ENCODE peak calls at places on chromosomes 12 and 14, in five cellular contexts. Q is endodermal cell; Z is transverse colon; G is astrocyte; F is CD4-positive, alpha-beta T cell. R is an unnamed sample.

GRCh38 chr12:114666746-114667668 is 17.0 kb downstream of the TBX3 start:
- DNase-seq in Q (peak; percentile 84), Z (no peak), G (no peak), F (no peak), R (peak; percentile 77)

GRCh38 chr12:2844786-2845185 is 10.0 kb upstream of the NRIP2 start:
- DNase-seq in Q (no peak), Z (no peak), G (peak; percentile 60), F (no peak), R (no peak)

GRCh38 chr14:100439781-100440180 is 116.6 kb downstream of the SLC25A47 start:
- DNase-seq in Q (peak; percentile 43), Z (peak; percentile 75), G (peak; percentile 69), F (no peak), R (no peak)

GRCh38 chr12:39605996-39606395 is 13.6 kb downstream of the ABCD2 start:
- DNase-seq in Q (no peak), Z (no peak), G (peak; percentile 78), F (no peak), R (no peak)

GRCh38 chr12:112973016-112973711 is 5.2 kb upstream of the OAS2 start:
- DNase-seq in Q (no peak), Z (no peak), G (no peak), F (no peak), R (no peak)

GRCh38 chr14:84410344-84410743 is 1119.6 kb upstream of the FLRT2 start:
- DNase-seq in Q (no peak), Z (no peak), G (no peak), F (no peak), R (no peak)

GRCh38 chr14:46322076-46322475 is 329.5 kb downstream of the RPL10L start:
- DNase-seq in Q (peak; percentile 59), Z (no peak), G (no peak), F (no peak), R (no peak)

GRCh38 chr12:52369809-52370208 is 2.5 kb upstream of the KRT85 start:
- DNase-seq in Q (no peak), Z (no peak), G (no peak), F (no peak), R (no peak)

GRCh38 chr14:79018846-79019245 is 848.7 kb downstream of the NRXN3 start:
- DNase-seq in Q (no peak), Z (no peak), G (peak; percentile 83), F (no peak), R (peak; percentile 57)

GRCh38 chr14:61561657-61562276 is 133.5 kb upstream of the HIF1A start:
- DNase-seq in Q (peak; percentile 69), Z (peak; percentile 79), G (peak; percentile 100), F (no peak), R (peak; percentile 94)

GRCh38 chr14:74886001-74886400 is 4.3 kb downstream of the DLST start:
- DNase-seq in Q (peak; percentile 75), Z (no peak), G (peak; percentile 93), F (no peak), R (peak; percentile 95)

GRCh38 chr12:94650143-94651056 is at the start of gene TMCC3:
- DNase-seq in Q (peak; percentile 81), Z (peak; percentile 69), G (no peak), F (no peak), R (no peak)

GRCh38 chr14:60926002-60926401 is 54.9 kb downstream of the TRMT5 start:
- DNase-seq in Q (no peak), Z (no peak), G (no peak), F (no peak), R (no peak)

GRCh38 chr12:43277630-43278267 is 274.3 kb downstream of the ADAMTS20 start:
- DNase-seq in Q (no peak), Z (no peak), G (peak; percentile 82), F (no peak), R (no peak)

GRCh38 chr12:53174881-53175491 is 5.5 kb upstream of the ZNF740 start:
- DNase-seq in Q (peak; percentile 95), Z (no peak), G (peak; percentile 6), F (no peak), R (peak; percentile 48)

GRCh38 chr14:32354716-32355115 is 25.6 kb downstream of the AKAP6 start:
- DNase-seq in Q (no peak), Z (no peak), G (no peak), F (no peak), R (no peak)

GRCh38 chr12:52181757-52182156 is 10.1 kb downstream of the KRT80 start:
- DNase-seq in Q (peak; percentile 90), Z (no peak), G (peak; percentile 85), F (no peak), R (peak; percentile 68)

GRCh38 chr12:28367993-28368392 is 177.7 kb downstream of the CCDC91 start:
- DNase-seq in Q (no peak), Z (no peak), G (no peak), F (no peak), R (no peak)

GRCh38 chr14:87175175-87175574 is 817.8 kb downstream of the GALC start:
- DNase-seq in Q (no peak), Z (no peak), G (no peak), F (no peak), R (no peak)

GRCh38 chr12:84272324-84272723 is 640.3 kb downstream of the SLC6A15 start:
- DNase-seq in Q (no peak), Z (no peak), G (no peak), F (no peak), R (no peak)

GRCh38 chr12:13000935-13001724 is 1.1 kb upstream of the HEBP1 start:
- DNase-seq in Q (peak; percentile 91), Z (peak; percentile 46), G (peak; percentile 29), F (no peak), R (no peak)

GRCh38 chr12:48032597-48032996 is 28.3 kb upstream of the COL2A1 start:
- DNase-seq in Q (no peak), Z (no peak), G (no peak), F (no peak), R (no peak)

GRCh38 chr14:102227184-102227964 is 77.6 kb downstream of the MOK start:
- DNase-seq in Q (peak; percentile 45), Z (no peak), G (no peak), F (no peak), R (no peak)

GRCh38 chr14:98859301-98859700 is 412.7 kb downstream of the BCL11B start:
- DNase-seq in Q (no peak), Z (no peak), G (no peak), F (no peak), R (no peak)

DNA sequence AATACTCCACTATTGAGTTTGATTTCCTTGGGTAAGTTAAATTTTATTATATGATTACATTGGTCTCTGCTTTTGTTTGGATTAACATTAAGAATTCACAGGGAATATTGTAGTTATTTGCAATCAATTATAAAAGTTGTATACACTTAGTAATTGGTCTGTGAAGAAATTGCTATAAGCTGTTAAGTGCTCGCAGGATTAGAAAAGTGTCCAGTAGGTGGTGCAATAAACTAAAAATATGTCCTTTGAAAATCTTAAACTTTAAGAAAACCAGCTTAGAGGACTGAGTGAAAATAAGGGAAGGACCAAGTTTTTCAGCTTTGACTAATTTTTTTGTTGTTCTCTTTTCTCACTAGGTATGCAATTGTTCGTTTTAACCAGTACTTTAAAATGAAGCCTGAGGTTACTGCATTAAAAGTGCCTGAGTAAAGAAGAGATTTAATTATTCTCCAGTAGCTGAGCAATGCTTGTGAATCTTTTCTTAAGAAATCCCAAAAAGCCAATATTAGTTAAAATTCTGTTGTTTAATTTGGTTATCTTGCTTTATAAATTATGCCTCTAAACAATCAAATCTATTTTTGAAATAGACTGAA is 59.7 kb downstream of the ETNK1 start:
- DNase-seq in Q (no peak), Z (no peak), G (peak; percentile 33), F (no peak), R (peak; percentile 50)
- TF ChIP-seq CTCF in Q (peak; percentile 98), Z (peak; percentile 54), G (peak; percentile 69), F (peak; percentile 74), R (peak; percentile 86)

GRCh38 chr14:105169776-105170655 is 1.4 kb upstream of the JAG2 start:
- DNase-seq in Q (no peak), Z (no peak), G (no peak), F (no peak), R (no peak)

GRCh38 chr14:105168093-105168420 is 519 bp downstream of the JAG2 start:
- DNase-seq in Q (no peak), Z (no peak), G (no peak), F (no peak), R (no peak)

GRCh38 chr14:105168496-105168978 is at the start of gene JAG2:
- DNase-seq in Q (peak; percentile 88), Z (peak; percentile 57), G (peak; percentile 19), F (no peak), R (no peak)

GRCh38 chr14:105167303-105168092 is 1.1 kb downstream of the JAG2 start:
- DNase-seq in Q (peak; percentile 73), Z (peak; percentile 26), G (no peak), F (no peak), R (no peak)

GRCh38 chr14:105168979-105169507 is 467 bp upstream of the JAG2 start:
- DNase-seq in Q (peak; percentile 90), Z (no peak), G (no peak), F (no peak), R (no peak)
- TF ChIP-seq CTCF in Q (peak; percentile 88), Z (no peak), G (no peak), F (peak; percentile 42), R (peak; percentile 64)

GRCh38 chr12:25859976-25860375 is 98.5 kb upstream of the RASSF8 start:
- DNase-seq in Q (no peak), Z (no peak), G (no peak), F (no peak), R (no peak)
- TF ChIP-seq CTCF in Q (no peak), Z (no peak), G (no peak), F (no peak), R (no peak)

DNA sequence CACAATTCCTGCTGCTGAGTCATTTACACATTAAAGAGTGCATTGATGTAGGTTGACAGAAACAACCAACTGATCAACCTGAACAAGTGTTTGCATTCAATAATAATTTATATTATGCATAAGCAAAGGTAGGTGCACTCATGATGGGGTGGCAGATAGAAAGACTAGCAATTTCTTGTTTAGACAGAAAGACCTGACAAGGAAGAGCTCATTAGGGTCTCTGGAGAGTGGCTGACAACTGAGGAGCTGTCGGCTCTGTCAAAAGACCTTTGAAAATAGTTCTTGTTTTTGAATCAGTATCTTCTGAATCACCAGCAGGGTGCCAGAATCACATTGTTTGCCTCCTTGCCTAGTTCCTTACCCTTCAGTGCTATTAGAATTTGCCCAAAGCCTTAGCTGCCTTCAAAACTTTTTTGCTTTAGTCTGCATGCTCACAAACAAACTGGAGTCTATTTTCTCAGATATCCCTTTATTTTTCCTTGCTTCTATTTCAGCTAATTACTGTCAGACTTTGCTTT is 234.7 kb downstream of the BTG1 start:
- DNase-seq in Q (no peak), Z (no peak), G (no peak), F (no peak), R (no peak)
- TF ChIP-seq CTCF in Q (no peak), Z (no peak), G (no peak), F (no peak), R (no peak)

GRCh38 chr14:29548948-29549370 is 378.7 kb downstream of the PRKD1 start:
- DNase-seq in Q (no peak), Z (no peak), G (peak; percentile 50), F (no peak), R (peak; percentile 73)
- TF ChIP-seq CTCF in Q (peak; percentile 78), Z (peak; percentile 32), G (peak; percentile 52), F (no peak), R (peak; percentile 84)

GRCh38 chr12:132385923-132386751 is 56.7 kb upstream of the GALNT9 start:
- DNase-seq in Q (peak; percentile 52), Z (no peak), G (no peak), F (no peak), R (no peak)
- TF ChIP-seq CTCF in Q (peak; percentile 51), Z (no peak), G (no peak), F (no peak), R (no peak)

R was measured in HFFc6.